ENCODE peak calls at places on chromosome 6, in six cellular contexts. One of them, this sample, is unnamed.

GRCh38 chr6:97870273-97870672 is 587.3 kb upstream of the MMS22L start:
- DNase-seq in coronary artery: no peak
- DNase-seq in heart left ventricle: no peak
- DNase-seq in fibroblast of pulmonary artery: no peak
- DNase-seq in OCI-LY7: no peak
- DNase-seq in cardiac fibroblast: no peak
- DNase-seq in this sample: no peak

GRCh38 chr6:109093732-109094131 is 914 bp downstream of the SESN1 start:
- DNase-seq in coronary artery: no peak
- DNase-seq in OCI-LY7: no peak
- DNase-seq in fibroblast of pulmonary artery: no peak
- DNase-seq in cardiac fibroblast: peak
- DNase-seq in heart left ventricle: no peak
- DNase-seq in this sample: no peak

GRCh38 chr6:168674595-168674994 is 233.6 kb downstream of the SMOC2 start:
- DNase-seq in cardiac fibroblast: no peak
- DNase-seq in coronary artery: no peak
- DNase-seq in heart left ventricle: no peak
- DNase-seq in fibroblast of pulmonary artery: no peak
- DNase-seq in OCI-LY7: no peak
- DNase-seq in this sample: no peak

GRCh38 chr6:16625319-16626240 is 135.7 kb downstream of the ATXN1 start:
- DNase-seq in fibroblast of pulmonary artery: no peak
- DNase-seq in heart left ventricle: no peak
- DNase-seq in coronary artery: no peak
- DNase-seq in OCI-LY7: no peak
- DNase-seq in cardiac fibroblast: peak
- DNase-seq in this sample: no peak

GRCh38 chr6:147322299-147323162 is 118.3 kb downstream of the STXBP5 start:
- DNase-seq in heart left ventricle: no peak
- DNase-seq in fibroblast of pulmonary artery: peak
- DNase-seq in OCI-LY7: no peak
- DNase-seq in cardiac fibroblast: peak
- DNase-seq in coronary artery: no peak
- DNase-seq in this sample: no peak

GRCh38 chr6:100343678-100344077 is 121.0 kb downstream of the SIM1 start:
- DNase-seq in coronary artery: no peak
- DNase-seq in fibroblast of pulmonary artery: peak
- DNase-seq in heart left ventricle: no peak
- DNase-seq in cardiac fibroblast: peak
- DNase-seq in OCI-LY7: no peak
- DNase-seq in this sample: peak

GRCh38 chr6:4889701-4890100 is 113.5 kb downstream of the CDYL start:
- DNase-seq in fibroblast of pulmonary artery: no peak
- DNase-seq in cardiac fibroblast: no peak
- DNase-seq in coronary artery: no peak
- DNase-seq in OCI-LY7: no peak
- DNase-seq in heart left ventricle: peak
- DNase-seq in this sample: no peak

GRCh38 chr6:123604067-123604466 is 32.7 kb downstream of the TRDN start:
- DNase-seq in heart left ventricle: no peak
- DNase-seq in fibroblast of pulmonary artery: no peak
- DNase-seq in OCI-LY7: no peak
- DNase-seq in coronary artery: no peak
- DNase-seq in cardiac fibroblast: no peak
- DNase-seq in this sample: no peak

GRCh38 chr6:85404497-85405174 is 45.2 kb upstream of the NT5E start:
- DNase-seq in coronary artery: no peak
- DNase-seq in cardiac fibroblast: peak
- DNase-seq in heart left ventricle: no peak
- DNase-seq in OCI-LY7: no peak
- DNase-seq in fibroblast of pulmonary artery: peak
- DNase-seq in this sample: peak

GRCh38 chr6:2589171-2589661 is 161.5 kb downstream of the MYLK4 start:
- DNase-seq in cardiac fibroblast: no peak
- DNase-seq in heart left ventricle: no peak
- DNase-seq in OCI-LY7: no peak
- DNase-seq in fibroblast of pulmonary artery: no peak
- DNase-seq in coronary artery: no peak
- DNase-seq in this sample: no peak

GRCh38 chr6:112282217-112282616 is 27.9 kb upstream of the LAMA4 start:
- DNase-seq in coronary artery: no peak
- DNase-seq in OCI-LY7: no peak
- DNase-seq in fibroblast of pulmonary artery: peak
- DNase-seq in cardiac fibroblast: peak
- DNase-seq in heart left ventricle: peak
- DNase-seq in this sample: peak

GRCh38 chr6:4397307-4397706 is 261.9 kb upstream of the ECI2 start:
- DNase-seq in heart left ventricle: peak
- DNase-seq in coronary artery: no peak
- DNase-seq in cardiac fibroblast: no peak
- DNase-seq in fibroblast of pulmonary artery: no peak
- DNase-seq in OCI-LY7: no peak
- DNase-seq in this sample: peak

GRCh38 chr6:44297063-44298038 is 15.8 kb downstream of the AARS2 start:
- DNase-seq in fibroblast of pulmonary artery: peak
- DNase-seq in heart left ventricle: peak
- DNase-seq in cardiac fibroblast: peak
- DNase-seq in coronary artery: no peak
- DNase-seq in OCI-LY7: no peak
- DNase-seq in this sample: peak

GRCh38 chr6:115932481-115932880 is 128.2 kb downstream of the FRK start:
- DNase-seq in fibroblast of pulmonary artery: no peak
- DNase-seq in heart left ventricle: no peak
- DNase-seq in OCI-LY7: no peak
- DNase-seq in coronary artery: no peak
- DNase-seq in cardiac fibroblast: peak
- DNase-seq in this sample: peak

GRCh38 chr6:128432394-128432793 is 88.0 kb downstream of the PTPRK start:
- DNase-seq in fibroblast of pulmonary artery: peak
- DNase-seq in coronary artery: no peak
- DNase-seq in heart left ventricle: no peak
- DNase-seq in OCI-LY7: no peak
- DNase-seq in cardiac fibroblast: peak
- DNase-seq in this sample: no peak

GRCh38 chr6:31617010-31617409 is 2.0 kb downstream of the AIF1 start:
- DNase-seq in heart left ventricle: no peak
- DNase-seq in fibroblast of pulmonary artery: no peak
- DNase-seq in cardiac fibroblast: no peak
- DNase-seq in OCI-LY7: no peak
- DNase-seq in coronary artery: no peak
- DNase-seq in this sample: no peak

GRCh38 chr6:1256435-1257008 is 55.4 kb upstream of the FOXQ1 start:
- DNase-seq in coronary artery: no peak
- DNase-seq in heart left ventricle: no peak
- DNase-seq in fibroblast of pulmonary artery: no peak
- DNase-seq in OCI-LY7: no peak
- DNase-seq in cardiac fibroblast: no peak
- DNase-seq in this sample: no peak

GRCh38 chr6:113909224-113909856 is 52.2 kb downstream of the MARCKS start:
- DNase-seq in OCI-LY7: peak
- DNase-seq in coronary artery: no peak
- DNase-seq in fibroblast of pulmonary artery: peak
- DNase-seq in cardiac fibroblast: peak
- DNase-seq in heart left ventricle: no peak
- DNase-seq in this sample: no peak

GRCh38 chr6:121522265-121522664 is 86.8 kb downstream of the GJA1 start:
- DNase-seq in fibroblast of pulmonary artery: peak
- DNase-seq in heart left ventricle: no peak
- DNase-seq in coronary artery: peak
- DNase-seq in cardiac fibroblast: peak
- DNase-seq in OCI-LY7: no peak
- DNase-seq in this sample: peak

GRCh38 chr6:131995924-131996323 is 44.8 kb upstream of the CCN2 start:
- DNase-seq in coronary artery: no peak
- DNase-seq in heart left ventricle: no peak
- DNase-seq in OCI-LY7: no peak
- DNase-seq in fibroblast of pulmonary artery: peak
- DNase-seq in cardiac fibroblast: peak
- DNase-seq in this sample: peak

GRCh38 chr6:169162968-169163903 is 90.4 kb downstream of the THBS2 start:
- DNase-seq in cardiac fibroblast: peak
- DNase-seq in coronary artery: no peak
- DNase-seq in OCI-LY7: no peak
- DNase-seq in heart left ventricle: no peak
- DNase-seq in fibroblast of pulmonary artery: peak
- DNase-seq in this sample: peak

GRCh38 chr6:148750826-148751225 is 4.0 kb downstream of the UST start:
- DNase-seq in OCI-LY7: no peak
- DNase-seq in heart left ventricle: no peak
- DNase-seq in fibroblast of pulmonary artery: peak
- DNase-seq in coronary artery: no peak
- DNase-seq in cardiac fibroblast: peak
- DNase-seq in this sample: no peak

GRCh38 chr6:41937472-41937871 is 4.1 kb downstream of the CCND3 start:
- DNase-seq in cardiac fibroblast: no peak
- DNase-seq in coronary artery: no peak
- DNase-seq in OCI-LY7: no peak
- DNase-seq in fibroblast of pulmonary artery: no peak
- DNase-seq in heart left ventricle: no peak
- DNase-seq in this sample: no peak

GRCh38 chr6:41936073-41936837 is 5.4 kb downstream of the CCND3 start:
- DNase-seq in cardiac fibroblast: peak
- DNase-seq in fibroblast of pulmonary artery: peak
- DNase-seq in OCI-LY7: peak
- DNase-seq in heart left ventricle: peak
- DNase-seq in coronary artery: peak
- DNase-seq in this sample: peak

GRCh38 chr6:41938590-41938989 is 3.0 kb downstream of the CCND3 start:
- DNase-seq in heart left ventricle: no peak
- DNase-seq in cardiac fibroblast: no peak
- DNase-seq in fibroblast of pulmonary artery: no peak
- DNase-seq in coronary artery: no peak
- DNase-seq in OCI-LY7: no peak
- DNase-seq in this sample: no peak

GRCh38 chr6:41939091-41939847 is 2.3 kb downstream of the CCND3 start:
- DNase-seq in coronary artery: peak
- DNase-seq in OCI-LY7: peak
- DNase-seq in cardiac fibroblast: peak
- DNase-seq in heart left ventricle: peak
- DNase-seq in fibroblast of pulmonary artery: peak
- DNase-seq in this sample: peak

GRCh38 chr6:41937881-41938574 is 3.6 kb downstream of the CCND3 start:
- DNase-seq in coronary artery: no peak
- DNase-seq in fibroblast of pulmonary artery: peak
- DNase-seq in cardiac fibroblast: peak
- DNase-seq in heart left ventricle: peak
- DNase-seq in OCI-LY7: peak
- DNase-seq in this sample: no peak
- H3K4me3 ChIP-seq in coronary artery: no peak
- H3K4me3 ChIP-seq in fibroblast of pulmonary artery: peak
- H3K4me3 ChIP-seq in cardiac fibroblast: no peak
- H3K4me3 ChIP-seq in heart left ventricle: no peak
- H3K4me3 ChIP-seq in OCI-LY7: peak
- H3K4me3 ChIP-seq in this sample: no peak

DNA sequence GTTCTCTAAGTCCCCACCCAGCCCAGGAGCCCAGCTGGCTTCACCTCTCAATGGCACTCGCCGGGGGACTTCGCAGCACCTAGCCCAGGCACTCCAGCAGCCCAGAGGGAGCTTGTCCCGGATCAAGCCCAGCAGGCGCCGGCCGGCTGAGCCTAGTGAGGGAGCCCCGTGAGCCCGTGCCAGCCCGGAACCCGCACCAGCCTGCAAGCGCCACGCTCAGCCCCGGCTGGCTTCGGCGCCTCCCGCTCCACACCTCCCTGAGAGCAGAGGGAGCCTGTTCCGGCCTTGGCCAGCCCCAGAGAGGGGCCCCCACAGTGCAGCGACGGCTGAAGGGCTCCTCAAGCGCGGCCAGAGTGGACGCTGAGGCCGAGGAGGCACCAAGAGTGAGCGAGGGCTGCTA is 27.1 kb upstream of the PPP1R14C start:
- DNase-seq in heart left ventricle: no peak
- DNase-seq in OCI-LY7: no peak
- DNase-seq in fibroblast of pulmonary artery: no peak
- DNase-seq in cardiac fibroblast: no peak
- DNase-seq in coronary artery: peak
- DNase-seq in this sample: no peak
- H3K4me3 ChIP-seq in heart left ventricle: no peak
- H3K4me3 ChIP-seq in OCI-LY7: no peak
- H3K4me3 ChIP-seq in fibroblast of pulmonary artery: no peak
- H3K4me3 ChIP-seq in cardiac fibroblast: no peak
- H3K4me3 ChIP-seq in coronary artery: no peak
- H3K4me3 ChIP-seq in this sample: no peak

DNA sequence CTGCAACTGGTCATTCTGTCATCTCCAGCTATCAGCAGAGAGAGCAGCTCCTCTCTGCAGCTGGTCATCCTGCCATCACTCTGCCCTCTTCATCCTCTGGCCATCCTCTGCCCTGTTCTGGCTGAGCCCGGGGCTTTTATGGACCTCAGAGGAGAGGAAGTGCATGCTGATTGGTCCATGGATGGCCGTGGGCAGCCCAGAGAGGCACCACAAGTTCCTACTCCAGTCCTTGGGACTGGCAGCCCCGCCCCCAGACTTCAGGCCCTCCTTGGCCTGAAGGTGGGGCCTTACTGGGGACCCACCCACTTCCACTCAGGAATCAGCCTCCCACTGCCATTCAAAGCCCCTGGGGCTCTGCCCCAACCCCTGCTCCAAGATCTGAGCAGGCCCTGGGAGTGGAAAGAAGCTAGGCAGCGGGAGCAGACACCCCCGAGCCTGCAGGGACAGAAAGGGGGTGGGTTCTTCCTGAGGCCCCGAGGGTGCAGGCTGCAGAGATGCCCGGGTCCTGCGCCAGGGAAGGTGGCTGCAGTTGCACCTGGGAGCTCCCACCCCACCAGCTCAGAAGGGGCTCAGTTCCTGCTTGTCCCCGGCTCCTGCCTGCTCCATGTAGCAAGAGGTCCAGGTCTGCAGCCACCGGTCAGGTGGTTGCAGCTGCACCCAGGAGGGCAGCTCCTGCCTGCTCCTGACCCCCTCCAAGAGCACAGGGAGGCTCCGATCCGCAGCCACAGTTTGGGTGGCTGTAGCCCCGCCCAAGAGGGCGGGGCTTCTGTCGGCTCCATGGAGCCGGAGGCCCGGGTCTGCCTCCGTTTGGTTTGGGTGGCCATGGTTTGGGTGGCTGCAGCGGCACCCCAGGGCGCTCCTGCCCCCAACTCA is 34.1 kb upstream of the HMGA1 start:
- DNase-seq in fibroblast of pulmonary artery: no peak
- DNase-seq in cardiac fibroblast: no peak
- DNase-seq in coronary artery: no peak
- DNase-seq in OCI-LY7: no peak
- DNase-seq in heart left ventricle: no peak
- DNase-seq in this sample: no peak
- H3K4me3 ChIP-seq in fibroblast of pulmonary artery: no peak
- H3K4me3 ChIP-seq in cardiac fibroblast: no peak
- H3K4me3 ChIP-seq in coronary artery: no peak
- H3K4me3 ChIP-seq in OCI-LY7: no peak
- H3K4me3 ChIP-seq in heart left ventricle: no peak
- H3K4me3 ChIP-seq in this sample: no peak

DNA sequence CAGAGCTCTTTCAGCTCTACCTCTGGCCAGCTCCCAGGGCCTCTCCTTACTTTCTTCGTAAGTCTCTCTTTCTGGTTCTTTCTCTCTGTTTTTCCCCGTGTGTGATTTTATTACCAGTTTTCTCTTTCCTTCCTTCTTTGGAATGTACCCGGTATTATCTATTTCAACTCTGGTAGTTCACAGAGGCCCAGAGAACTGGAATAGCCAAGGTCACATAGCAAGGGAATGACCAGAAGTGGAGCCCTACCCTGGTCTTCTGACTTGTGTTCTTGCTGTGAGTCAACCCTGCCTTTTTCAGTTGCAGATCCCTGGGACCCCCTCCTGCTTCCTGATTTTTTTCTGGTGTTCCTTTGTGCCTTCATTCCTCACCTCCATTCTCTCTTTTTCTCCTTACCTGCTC is 764 bp upstream of the RNF39 start:
- DNase-seq in OCI-LY7: no peak
- DNase-seq in cardiac fibroblast: no peak
- DNase-seq in fibroblast of pulmonary artery: no peak
- DNase-seq in coronary artery: no peak
- DNase-seq in heart left ventricle: no peak
- DNase-seq in this sample: no peak
- H3K4me3 ChIP-seq in OCI-LY7: no peak
- H3K4me3 ChIP-seq in cardiac fibroblast: no peak
- H3K4me3 ChIP-seq in fibroblast of pulmonary artery: no peak
- H3K4me3 ChIP-seq in coronary artery: no peak
- H3K4me3 ChIP-seq in heart left ventricle: no peak
- H3K4me3 ChIP-seq in this sample: no peak

This sample was measured in MG63.